ENCODE peak calls at places on chromosomes 7 and 10, in six cellular contexts. N is NCI-H1105; V is fibroblast of the conjunctiva; Z is activated effector memory CD4-positive, alpha-beta T cell treated with anti-CD3 and anti-CD28 coated beads, Interleukin-2, amount 50 U/mL, for 16 hours; S is stimulated activated naive B cell treated with anti-CD40 and anti-IgM and Interleukin-4, amounts not matched to agents 10 μg/mL and 1 μg/mL and 100 μg/mL, for 72 hours; M is stimulated activated CD8-positive, alpha-beta memory T cell treated with anti-CD3 and anti-CD28 coated beads, Interleukin-2, amount 100 ng/mL, for 48 hours. P is an unnamed sample.
A peak's percentile ranks its signal among the peaks of the same experiment; 100 is the strongest.

GRCh38 chr7:29196971-29197370 is 2.4 kb downstream of the CHN2 start:
- DNase-seq in Z (no peak), S (no peak), V (no peak), N (no peak), M (no peak), P (no peak)

GRCh38 chr7:93245525-93246432 is 13.6 kb downstream of the VPS50 start:
- DNase-seq in Z (no peak), M (no peak), S (no peak), V (peak; percentile 21), N (no peak), P (no peak)

GRCh38 chr7:139124084-139124914 is 14.8 kb upstream of the ZC3HAV1 start:
- DNase-seq in M (no peak), S (no peak), V (no peak), Z (no peak), N (no peak), P (no peak)

GRCh38 chr7:40715053-40715430 is 580.2 kb downstream of the SUGCT start:
- DNase-seq in V (no peak), S (no peak), M (no peak), N (no peak), Z (no peak), P (no peak)

GRCh38 chr7:66304536-66304935 is 99.4 kb downstream of the TPST1 start:
- DNase-seq in Z (no peak), M (no peak), N (no peak), V (no peak), S (no peak), P (no peak)

GRCh38 chr7:116895849-116896248 is 33.5 kb downstream of the CAPZA2 start:
- DNase-seq in M (no peak), Z (no peak), V (no peak), N (no peak), S (no peak), P (no peak)

GRCh38 chr7:22865607-22865970 is 42.9 kb upstream of the TOMM7 start:
- DNase-seq in S (no peak), V (no peak), M (no peak), N (no peak), Z (no peak), P (no peak)

GRCh38 chr7:128425851-128426250 is 16.1 kb upstream of the IMPDH1 start:
- DNase-seq in M (peak; percentile 82), Z (peak; percentile 93), N (no peak), S (peak; percentile 33), V (peak; percentile 55), P (peak; percentile 56)

GRCh38 chr10:43649149-43649523 is 455 bp upstream of the ZNF32 start:
- DNase-seq in Z (no peak), S (no peak), V (no peak), M (no peak), N (no peak), P (no peak)

GRCh38 chr10:86970152-86970886 is 2.0 kb downstream of the ADIRF start:
- DNase-seq in M (no peak), V (peak; percentile 59), Z (no peak), N (no peak), S (no peak), P (no peak)

GRCh38 chr10:79023489-79024162 is 45.1 kb upstream of the ZMIZ1 start:
- DNase-seq in M (no peak), Z (peak; percentile 39), V (no peak), S (no peak), N (no peak), P (no peak)

GRCh38 chr10:59176241-59177030 is at the start of gene PHYHIPL:
- DNase-seq in S (no peak), M (no peak), N (peak; percentile 63), V (no peak), Z (no peak), P (no peak)

GRCh38 chr10:70597856-70598815 is 4.4 kb downstream of the PRF1 start:
- DNase-seq in M (no peak), N (no peak), Z (no peak), V (no peak), S (no peak), P (no peak)

GRCh38 chr7:34308595-34308994 is 349.4 kb upstream of the NPSR1 start:
- DNase-seq in M (no peak), V (no peak), Z (no peak), S (no peak), N (no peak), P (no peak)

GRCh38 chr10:71765176-71765906 is 8.0 kb downstream of the VSIR start:
- DNase-seq in M (no peak), S (no peak), V (peak; percentile 22), N (no peak), Z (no peak), P (no peak)

GRCh38 chr10:11086177-11086576 is 68.5 kb downstream of the CELF2 start:
- DNase-seq in S (no peak), Z (no peak), N (no peak), V (no peak), M (no peak), P (no peak)

GRCh38 chr7:130490287-130490686 is 1.6 kb upstream of the MEST start:
- DNase-seq in V (no peak), N (peak; percentile 42), Z (no peak), M (no peak), S (no peak), P (no peak)

GRCh38 chr7:22277375-22277774 is 79.6 kb downstream of the RAPGEF5 start:
- DNase-seq in N (no peak), V (no peak), Z (no peak), M (no peak), S (no peak), P (no peak)

GRCh38 chr7:29449569-29450260 is 113.9 kb upstream of the PRR15 start:
- DNase-seq in M (no peak), S (no peak), N (no peak), V (no peak), Z (no peak), P (no peak)

GRCh38 chr10:92892706-92893054 is 44.4 kb downstream of the EXOC6 start:
- DNase-seq in M (no peak), S (no peak), N (no peak), Z (no peak), V (no peak), P (no peak)

GRCh38 chr7:106010331-106010730 is 47.3 kb downstream of the CDHR3 start:
- DNase-seq in V (no peak), Z (no peak), M (no peak), N (no peak), S (no peak), P (no peak)

GRCh38 chr7:82325416-82325815 is 118.2 kb downstream of the CACNA2D1 start:
- DNase-seq in N (no peak), M (no peak), S (no peak), V (no peak), Z (no peak), P (no peak)

GRCh38 chr10:131778842-131779241 is 122.0 kb upstream of the PPP2R2D start:
- DNase-seq in M (no peak), S (no peak), Z (no peak), N (no peak), V (no peak), P (no peak)

GRCh38 chr10:94210465-94211186 is 152.1 kb downstream of the NOC3L start:
- DNase-seq in M (no peak), Z (no peak), S (no peak), V (no peak), N (no peak), P (no peak)

GRCh38 chr7:96416599-96416998 is 94.7 kb upstream of the SLC25A13 start:
- DNase-seq in N (no peak), S (no peak), V (no peak), Z (no peak), M (no peak), P (no peak)

GRCh38 chr10:18352175-18352574 is 212.0 kb downstream of the CACNB2 start:
- DNase-seq in N (no peak), S (no peak), M (no peak), Z (no peak), V (no peak), P (no peak)

GRCh38 chr10:119412244-119412750 is 130.2 kb downstream of the RGS10 start:
- DNase-seq in N (no peak), V (peak; percentile 49), Z (no peak), S (no peak), M (no peak), P (no peak)

GRCh38 chr7:74013539-74014272 is 14.3 kb upstream of the ELN start:
- DNase-seq in S (no peak), V (peak; percentile 21), Z (no peak), M (no peak), N (no peak), P (no peak)

GRCh38 chr10:118395919-118396318 is 53.8 kb upstream of the FAM204A start:
- DNase-seq in Z (no peak), N (no peak), S (no peak), V (no peak), M (no peak), P (no peak)

GRCh38 chr10:127047878-127048238 is 142.6 kb downstream of the DOCK1 start:
- DNase-seq in V (no peak), S (no peak), N (no peak), M (no peak), Z (no peak), P (no peak)

GRCh38 chr10:118835682-118836326 is 81.0 kb upstream of the CACUL1 start:
- DNase-seq in V (no peak), M (no peak), Z (no peak), N (peak; percentile 29), S (no peak), P (no peak)

GRCh38 chr7:28389504-28390385 is 22.6 kb upstream of the CREB5 start:
- DNase-seq in Z (no peak), S (no peak), V (peak; percentile 67), N (peak; percentile 66), M (no peak), P (no peak)

GRCh38 chr7:51075681-51076580 is 240.7 kb downstream of the COBL start:
- DNase-seq in M (no peak), N (no peak), Z (no peak), S (no peak), V (no peak), P (no peak)

GRCh38 chr10:51886438-51887068 is 187.2 kb upstream of the CSTF2T start:
- DNase-seq in M (no peak), Z (no peak), S (no peak), V (no peak), N (no peak), P (no peak)

GRCh38 chr7:45147858-45148652 is 9.5 kb upstream of the RAMP3 start:
- DNase-seq in N (no peak), M (no peak), V (no peak), Z (peak; percentile 53), S (no peak), P (no peak)

GRCh38 chr7:4713183-4713784 is 31.2 kb downstream of the FOXK1 start:
- DNase-seq in N (no peak), V (peak; percentile 21), S (peak; percentile 51), Z (no peak), M (no peak), P (peak; percentile 52)

GRCh38 chr7:5443678-5444077 is 20.0 kb upstream of the TNRC18 start:
- DNase-seq in Z (no peak), S (no peak), N (no peak), V (no peak), M (no peak), P (no peak)

GRCh38 chr10:125157473-125157865 is 2.9 kb downstream of the CTBP2 start:
- DNase-seq in V (no peak), Z (no peak), N (peak; percentile 35), M (no peak), S (no peak), P (no peak)

GRCh38 chr7:134289423-134289822 is 27.3 kb downstream of the SLC35B4 start:
- DNase-seq in Z (no peak), V (no peak), N (no peak), M (no peak), S (no peak), P (no peak)

P was measured in GM19239.